ENCODE peak calls at places on chromosomes 4 and X, in six cellular contexts. D, O, P, M, C and V are unnamed samples.

GRCh38 chr4:3202836-3203820 is 45.8 kb upstream of the MSANTD1 start:
- DNase-seq in D (peak; percentile 64), O (no peak), P (peak; percentile 42), M (peak; percentile 35), C (no peak), V (no peak)

GRCh38 chrX:15235001-15235400 is 34.9 kb downstream of the ASB9 start:
- DNase-seq in D (no peak), O (no peak), P (no peak), M (no peak), C (no peak), V (no peak)

GRCh38 chr4:151014521-151015457 is at the start of gene LRBA:
- DNase-seq in D (peak; percentile 86), O (peak; percentile 91), P (peak; percentile 70), M (peak; percentile 91), C (peak; percentile 93), V (peak; percentile 40)

GRCh38 chrX:152259150-152259549 is 120.8 kb upstream of the MAGEA10 start:
- DNase-seq in D (no peak), O (peak; percentile 27), P (no peak), M (no peak), C (no peak), V (no peak)

GRCh38 chrX:155389634-155390033 is 7.7 kb downstream of the F8A2 start:
- DNase-seq in D (no peak), O (no peak), P (no peak), M (no peak), C (no peak), V (no peak)

GRCh38 chr4:154332681-154333421 is 158.7 kb downstream of the DCHS2 start:
- DNase-seq in D (peak; percentile 25), O (peak; percentile 57), P (no peak), M (peak; percentile 31), C (no peak), V (no peak)

GRCh38 chrX:122133478-122133877 is 1050.6 kb upstream of the GRIA3 start:
- DNase-seq in D (no peak), O (no peak), P (no peak), M (no peak), C (no peak), V (no peak)

GRCh38 chrX:71492086-71493065 is 40.5 kb upstream of the OGT start:
- DNase-seq in D (peak; percentile 47), O (peak; percentile 50), P (peak; percentile 33), M (peak; percentile 54), C (no peak), V (no peak)

GRCh38 chrX:103793541-103793932 is 16.9 kb downstream of the PLP1 start:
- DNase-seq in D (no peak), O (no peak), P (no peak), M (no peak), C (no peak), V (no peak)

GRCh38 chrX:17294561-17294960 is 80.4 kb upstream of the NHS start:
- DNase-seq in D (no peak), O (no peak), P (no peak), M (no peak), C (no peak), V (no peak)

GRCh38 chr4:77104405-77105292 is 28.9 kb upstream of the CCNI start:
- DNase-seq in D (peak; percentile 44), O (peak; percentile 76), P (peak; percentile 86), M (peak; percentile 75), C (peak; percentile 93), V (no peak)

GRCh38 chr4:29853843-29854242 is 866.3 kb upstream of the PCDH7 start:
- DNase-seq in D (no peak), O (no peak), P (no peak), M (no peak), C (no peak), V (no peak)

GRCh38 chr4:54473077-54473545 is 184.6 kb upstream of the KIT start:
- DNase-seq in D (no peak), O (no peak), P (no peak), M (no peak), C (no peak), V (no peak)

GRCh38 chrX:3550160-3550765 is 163.2 kb downstream of the PRKX start:
- DNase-seq in D (no peak), O (no peak), P (no peak), M (peak; percentile 59), C (no peak), V (no peak)

GRCh38 chr4:145486603-145487002 is 5.0 kb downstream of the SMAD1 start:
- DNase-seq in D (no peak), O (no peak), P (no peak), M (no peak), C (no peak), V (no peak)
- H3K4me1 ChIP-seq in D (no peaks in the 10 kb centered on the region), O (peaks cover 29% of the 10 kb centered on the region), P (no peaks in the 10 kb centered on the region), M (peaks cover 43% of the 10 kb centered on the region), C (peaks cover 69% of the 10 kb centered on the region), V (peaks cover 6% of the 10 kb centered on the region)

GRCh38 chrX:48938721-48939416 is 18.5 kb downstream of the OTUD5 start:
- DNase-seq in D (no peak), O (no peak), P (no peak), M (no peak), C (no peak), V (no peak)

GRCh38 chrX:48934581-48935331 is 15.9 kb upstream of the PIM2 start:
- DNase-seq in D (no peak), O (no peak), P (no peak), M (no peak), C (no peak), V (no peak)

GRCh38 chrX:48939417-48940228 is 17.8 kb downstream of the OTUD5 start:
- DNase-seq in D (no peak), O (no peak), P (no peak), M (no peak), C (no peak), V (no peak)

GRCh38 chrX:48936429-48937064 is 17.7 kb upstream of the PIM2 start:
- DNase-seq in D (no peak), O (no peak), P (no peak), M (no peak), C (no peak), V (no peak)

GRCh38 chrX:48937065-48937907 is 18.5 kb upstream of the PIM2 start:
- DNase-seq in D (peak; percentile 58), O (peak; percentile 8), P (no peak), M (peak; percentile 29), C (no peak), V (peak; percentile 49)
- TF ChIP-seq POLR2A in D (no peak), O (no peak), P (no peak), M (no peak), C (no peak), V (no peak)

GRCh38 chr4:172514011-172514410 is 654.6 kb upstream of the GALNT7 start:
- DNase-seq in D (no peak), O (peak; percentile 7), P (no peak), M (no peak), C (no peak), V (no peak)
- H3K4me1 ChIP-seq in D (no peaks in the 10 kb centered on the region), O (no peaks in the 10 kb centered on the region), P (no peaks in the 10 kb centered on the region), M (no peaks in the 10 kb centered on the region), C (no peaks in the 10 kb centered on the region), V (no peaks in the 10 kb centered on the region)

DNA sequence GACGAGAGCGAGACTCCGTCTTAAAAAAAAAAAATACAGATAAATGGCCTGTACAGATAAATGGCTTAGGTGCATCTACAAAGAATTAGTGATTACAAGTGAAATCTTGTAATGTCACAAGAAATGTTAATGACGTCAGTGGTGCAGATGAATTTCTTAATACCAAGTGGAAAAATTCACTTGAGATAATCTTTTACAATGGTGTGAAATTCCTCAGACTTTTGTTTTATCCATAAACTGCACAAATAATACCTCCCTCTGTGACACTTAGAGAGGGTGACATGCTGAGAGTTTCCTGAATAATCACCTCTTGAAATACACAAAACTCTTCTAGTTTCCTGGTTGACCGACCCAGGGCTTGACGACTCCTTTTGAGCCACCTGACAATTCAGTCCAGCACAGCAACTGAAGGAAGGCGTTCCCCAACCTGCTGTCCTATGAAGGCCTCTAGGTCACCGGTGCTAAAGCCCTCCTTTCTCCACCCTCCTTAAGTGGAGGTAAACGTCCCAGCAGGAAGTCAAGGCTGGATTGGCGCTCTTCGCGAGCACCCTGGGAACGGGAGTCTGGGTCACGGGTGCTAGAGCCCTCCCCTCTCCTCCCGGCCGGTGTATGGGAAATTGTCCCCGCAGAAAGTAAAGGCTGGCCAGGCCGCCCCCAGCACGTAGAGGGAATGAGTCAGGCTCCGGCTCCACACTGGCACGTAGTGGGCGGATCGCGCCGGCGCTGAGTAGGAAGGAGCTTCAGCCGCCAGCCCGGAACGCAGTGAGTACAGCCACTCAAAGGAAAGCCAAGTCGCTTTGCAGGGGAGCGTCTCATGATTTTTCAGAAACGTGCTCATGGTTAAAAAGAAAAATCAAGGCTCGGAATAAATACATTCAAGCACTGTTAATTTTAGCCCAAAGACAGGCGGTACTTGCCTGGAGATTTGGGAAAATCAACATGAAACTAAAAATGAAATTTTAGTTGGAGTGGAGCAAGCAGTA is at the start of gene TMEM144:
- DNase-seq in D (peak; percentile 92), O (peak; percentile 98), P (peak; percentile 91), M (peak; percentile 96), C (peak; percentile 96), V (peak; percentile 5)
- TF ChIP-seq POLR2A in D (peak; percentile 62), O (peak; percentile 96), P (peak; percentile 50), M (peak; percentile 94), C (peak; percentile 23), V (peak; percentile 60)

DNA sequence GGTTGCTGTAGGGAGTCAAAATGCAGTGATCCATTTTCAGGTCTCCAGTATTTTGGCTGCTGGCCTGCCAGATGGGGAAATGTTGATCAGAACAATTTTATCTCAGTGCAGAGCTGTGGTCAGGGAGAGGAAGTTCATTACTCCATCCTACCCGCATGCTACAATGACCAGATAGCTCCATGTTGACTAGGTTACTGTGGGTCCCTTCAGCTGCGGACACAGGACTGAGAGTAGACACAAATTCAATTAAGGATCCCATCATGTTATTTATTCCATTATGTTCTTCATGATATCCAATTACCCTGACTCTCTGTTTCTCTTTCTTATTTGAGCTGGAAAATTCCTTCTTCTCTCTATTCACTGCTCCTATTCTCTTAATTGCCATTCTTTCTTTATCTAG is 16.3 kb downstream of the SYNPO2 start:
- DNase-seq in D (no peak), O (no peak), P (no peak), M (peak; percentile 30), C (no peak), V (no peak)
- H3K4me1 ChIP-seq in D (no peaks in the 10 kb centered on the region), O (no peaks in the 10 kb centered on the region), P (peaks cover 8% of the 10 kb centered on the region), M (peaks cover 4% of the 10 kb centered on the region), C (peaks cover 77% of the 10 kb centered on the region), V (no peaks in the 10 kb centered on the region)

GRCh38 chr4:89305712-89306437 is 1.7 kb downstream of the GPRIN3 start:
- DNase-seq in D (no peak), O (no peak), P (no peak), M (no peak), C (no peak), V (no peak)

GRCh38 chr4:89303177-89303576 is 4.4 kb downstream of the GPRIN3 start:
- DNase-seq in D (no peak), O (no peak), P (no peak), M (peak; percentile 53), C (no peak), V (no peak)

GRCh38 chr4:89303989-89304388 is 3.6 kb downstream of the GPRIN3 start:
- DNase-seq in D (no peak), O (no peak), P (no peak), M (no peak), C (no peak), V (no peak)

GRCh38 chr4:89306486-89307184 is 965 bp downstream of the GPRIN3 start:
- DNase-seq in D (no peak), O (no peak), P (no peak), M (no peak), C (no peak), V (no peak)

GRCh38 chr4:89305028-89305427 is 2.6 kb downstream of the GPRIN3 start:
- DNase-seq in D (no peak), O (no peak), P (no peak), M (no peak), C (no peak), V (no peak)
- TF ChIP-seq POLR2A in D (no peak), O (no peak), P (no peak), M (no peak), C (no peak), V (no peak)

GRCh38 chrX:107541244-107541643 is 87.1 kb upstream of the PRPS1 start:
- DNase-seq in D (no peak), O (no peak), P (no peak), M (no peak), C (no peak), V (no peak)
- H3K4me1 ChIP-seq in D (no peaks in the 10 kb centered on the region), O (no peaks in the 10 kb centered on the region), P (no peaks in the 10 kb centered on the region), M (no peaks in the 10 kb centered on the region), C (no peaks in the 10 kb centered on the region), V (no peaks in the 10 kb centered on the region)